ENCODE peak calls at places on chromosomes 11 and 22, in eight cellular contexts. I is substantia nigra; E is amygdala; C is stimulated activated CD8-positive, alpha-beta memory T cell treated with anti-CD3 and anti-CD28 coated beads, Interleukin-7, amount 100 ng/mL, for 24 hours; R is activated CD8-positive, alpha-beta memory T cell treated with anti-CD3 and anti-CD28 coated beads, Interleukin-2, amount 50 U/mL, for 48 hours; Y is activated T-cell treated with anti-CD3 and anti-CD28 coated beads for 24 hours; B is breast epithelium; Z is mesothelial cell of epicardium. G is an unnamed sample.

GRCh38 chr11:116792869-116793475 is 1.3 kb upstream of the APOA5 start:
- DNase-seq in R (no peak), Y (no peak), B (no peak), Z (no peak), C (no peak), I (no peak), E (no peak), G (no peak)

GRCh38 chr22:25745341-25746011 is 3.5 kb downstream of the MYO18B start:
- DNase-seq in C (no peak), R (no peak), Y (no peak), Z (no peak), B (no peak), I (no peak), E (no peak), G (no peak)

GRCh38 chr11:38680746-38681145 is 2082.7 kb upstream of the RAG2 start:
- DNase-seq in E (no peak), I (no peak), Y (no peak), R (no peak), B (no peak), C (no peak), Z (no peak), G (no peak)

GRCh38 chr11:65574963-65575567 is 788 bp upstream of the EHBP1L1 start:
- DNase-seq in E (peak; percentile 31), I (no peak), Z (no peak), C (no peak), R (no peak), B (no peak), Y (no peak), G (peak; percentile 36)

GRCh38 chr11:10246991-10247390 is 47.0 kb downstream of the SBF2 start:
- DNase-seq in C (no peak), E (no peak), B (no peak), Y (no peak), I (no peak), Z (no peak), R (no peak), G (no peak)

GRCh38 chr11:126357055-126357962 is 1.8 kb downstream of the ST3GAL4 start:
- DNase-seq in E (no peak), I (no peak), B (no peak), Y (no peak), C (no peak), Z (no peak), R (no peak), G (no peak)

GRCh38 chr11:70824590-70825300 is 426.4 kb downstream of the CTTN start:
- DNase-seq in B (no peak), Z (no peak), I (no peak), E (no peak), R (no peak), Y (no peak), C (no peak), G (no peak)

GRCh38 chr11:128503231-128503991 is 83.9 kb downstream of the ETS1 start:
- DNase-seq in E (no peak), Z (no peak), Y (no peak), B (no peak), C (no peak), R (no peak), I (no peak), G (no peak)

GRCh38 chr11:72741429-72741833 is 10.8 kb downstream of the ARAP1 start:
- DNase-seq in E (peak; percentile 48), R (no peak), B (no peak), C (no peak), Y (no peak), Z (no peak), I (no peak), G (peak; percentile 75)

G was measured in HL-60.